ENCODE peak calls at places on chromosomes 6 and 20, in ten cellular contexts. W is mesendoderm, Y is stomach, V is astrocyte of the spinal cord, P is HFF-Myc, C is fibroblast of lung, M is transverse colon, O is lower leg skin, H is PC-9, S is right lobe of liver. J is an unnamed sample.

GRCh38 chr20:36008461-36009035 is 40.2 kb downstream of the CNBD2 start:
- DNase-seq in H (no peak), W (no peak), S (no peak), O (no peak), P (no peak), V (no peak), M (no peak), Y (no peak), C (no peak), J (no peak)

GRCh38 chr6:26520840-26521484 is 17.2 kb upstream of the HMGN4 start:
- DNase-seq in H (peak), S (peak), C (peak), O (peak), V (peak), W (peak), M (peak), P (no peak), Y (peak), J (peak)

GRCh38 chr6:168968228-168968627 is 285.4 kb downstream of the THBS2 start:
- DNase-seq in V (peak), O (peak), H (no peak), P (peak), Y (no peak), C (peak), W (peak), S (no peak), M (peak), J (peak)

GRCh38 chr20:40802886-40803285 is 113.8 kb upstream of the MAFB start:
- DNase-seq in M (no peak), V (no peak), O (no peak), C (no peak), H (no peak), Y (no peak), S (no peak), W (no peak), P (no peak), J (no peak)

GRCh38 chr6:146106532-146106931 is 77.7 kb downstream of the GRM1 start:
- DNase-seq in S (no peak), Y (no peak), O (no peak), V (no peak), W (no peak), P (no peak), M (no peak), C (no peak), H (no peak), J (no peak)

GRCh38 chr6:170308761-170309160 is 2.2 kb downstream of the FAM120B start:
- DNase-seq in Y (no peak), S (no peak), C (no peak), H (no peak), M (no peak), W (no peak), P (no peak), V (no peak), O (no peak), J (no peak)

GRCh38 chr6:83126807-83127206 is 59.3 kb downstream of the DOP1A start:
- DNase-seq in P (no peak), V (no peak), M (no peak), O (no peak), C (no peak), H (no peak), W (no peak), S (no peak), Y (no peak), J (no peak)

GRCh38 chr20:17809714-17810631 is 110.2 kb downstream of the BANF2 start:
- DNase-seq in Y (no peak), V (no peak), H (peak), C (peak), S (peak), W (peak), O (no peak), P (no peak), M (no peak), J (no peak)

GRCh38 chr6:90424580-90424979 is 127.9 kb upstream of the BACH2 start:
- DNase-seq in S (no peak), C (no peak), H (no peak), W (no peak), O (no peak), V (no peak), Y (no peak), P (no peak), M (no peak), J (no peak)

GRCh38 chr6:112040933-112041332 is 13.0 kb upstream of the CCN6 start:
- DNase-seq in M (no peak), C (no peak), O (no peak), Y (no peak), P (no peak), W (no peak), H (no peak), V (no peak), S (no peak), J (no peak)

GRCh38 chr6:160035693-160036330 is 66.9 kb downstream of the IGF2R start:
- DNase-seq in O (no peak), C (no peak), Y (no peak), V (no peak), W (no peak), P (no peak), H (no peak), M (no peak), S (no peak), J (no peak)

GRCh38 chr6:53058388-53058890 is 6.8 kb upstream of the FBXO9 start:
- DNase-seq in P (no peak), W (no peak), V (no peak), Y (no peak), M (no peak), H (no peak), O (no peak), C (no peak), S (no peak), J (no peak)
- H3K4me3 ChIP-seq in P (no peak), W (no peak), V (no peak), Y (peak), M (no peak), H (no peak), O (no peak), C (no peak), S (no peak), J (no peak)

GRCh38 chr6:27867941-27868705 is 44.1 kb downstream of the OR2B2 start:
- DNase-seq in P (no peak), V (peak), M (no peak), C (peak), Y (no peak), S (no peak), O (no peak), H (no peak), W (peak), J (no peak)

GRCh38 chr6:27872634-27873028 is 39.6 kb downstream of the OR2B2 start:
- DNase-seq in M (no peak), Y (no peak), P (no peak), V (no peak), W (no peak), S (no peak), C (no peak), O (no peak), H (no peak), J (no peak)

GRCh38 chr6:27871919-27872633 is 40.1 kb downstream of the OR2B2 start:
- DNase-seq in M (peak), H (peak), S (peak), C (peak), Y (peak), O (peak), V (peak), W (peak), P (peak), J (peak)

GRCh38 chr6:27870486-27870885 is 41.7 kb downstream of the OR2B2 start:
- DNase-seq in P (no peak), Y (no peak), S (no peak), M (no peak), H (no peak), C (no peak), O (no peak), W (no peak), V (no peak), J (no peak)

GRCh38 chr6:27873101-27874030 is 38.8 kb downstream of the OR2B2 start:
- DNase-seq in V (peak), O (peak), M (peak), S (no peak), Y (peak), W (peak), H (peak), P (peak), C (peak), J (no peak)
- H3K4me3 ChIP-seq in V (peak), O (peak), M (no peak), S (peak), Y (peak), W (peak), H (peak), P (peak), C (peak), J (peak)

DNA sequence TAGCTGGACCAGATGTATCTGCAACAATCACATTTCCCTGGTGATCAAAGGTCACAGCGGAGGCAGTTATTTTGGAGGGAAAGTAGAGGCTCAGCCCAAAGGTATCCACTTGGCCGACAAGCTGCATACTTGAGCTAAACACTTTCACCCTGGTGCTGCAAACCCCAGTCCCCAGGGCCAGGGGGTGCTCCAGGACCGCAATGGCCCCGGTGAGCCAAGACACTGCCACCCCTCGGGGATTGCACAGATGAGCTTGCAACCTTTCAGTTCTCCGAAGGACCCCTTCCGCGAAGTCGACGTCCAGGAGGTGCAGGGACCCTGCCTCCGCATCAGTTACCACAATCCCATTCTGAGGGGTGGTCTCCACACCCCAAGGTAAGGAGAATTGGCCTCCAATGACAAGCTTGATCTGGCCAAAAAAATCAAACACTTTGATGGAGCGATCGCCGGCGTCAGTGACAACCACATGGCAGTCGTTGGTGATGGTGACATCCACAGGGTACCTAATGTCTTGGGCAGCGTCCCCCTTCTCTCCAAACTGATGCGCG is 823 bp downstream of the NHLRC1 start:
- DNase-seq in S (peak), P (no peak), V (no peak), Y (no peak), H (no peak), M (no peak), C (no peak), W (peak), O (no peak), J (no peak)
- H3K4me3 ChIP-seq in S (peak), P (no peak), V (peak), Y (peak), H (no peak), M (no peak), C (no peak), W (no peak), O (no peak), J (peak)

GRCh38 chr6:114131943-114132342 is 161.0 kb upstream of the HDAC2 start:
- DNase-seq in S (no peak), O (no peak), C (no peak), M (no peak), Y (no peak), W (no peak), H (no peak), V (no peak), P (no peak), J (no peak)
- H3K4me3 ChIP-seq in S (no peak), O (no peak), C (no peak), M (no peak), Y (no peak), W (no peak), H (no peak), V (no peak), P (no peak), J (no peak)

DNA sequence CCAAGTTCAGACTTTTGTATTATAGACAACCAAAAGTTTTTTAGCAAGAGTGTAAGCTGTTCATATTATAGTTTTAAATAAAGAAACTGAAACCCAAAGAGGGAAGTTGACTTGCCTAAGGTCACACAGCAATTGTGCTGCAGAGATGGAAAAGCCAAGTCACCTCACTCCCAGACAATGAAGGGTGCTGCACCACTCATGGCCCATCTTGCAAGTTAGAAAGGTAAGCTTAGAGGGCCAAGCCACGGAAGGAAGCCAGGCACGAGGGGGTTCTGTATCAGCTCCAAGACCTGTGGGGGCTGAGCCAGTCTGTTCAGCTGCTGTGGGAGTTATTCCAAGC is 860 bp downstream of the DEFB124 start:
- DNase-seq in Y (no peak), W (no peak), H (no peak), M (no peak), O (no peak), V (no peak), P (no peak), S (no peak), C (no peak), J (no peak)
- H3K4me3 ChIP-seq in Y (no peak), W (no peak), H (no peak), M (no peak), O (no peak), V (no peak), P (no peak), S (no peak), C (no peak), J (no peak)

GRCh38 chr20:49616154-49617007 is 48.4 kb upstream of the PTGIS start:
- DNase-seq in S (no peak), C (no peak), W (no peak), H (no peak), O (no peak), Y (no peak), V (no peak), P (no peak), M (no peak), J (no peak)
- H3K4me3 ChIP-seq in S (no peak), C (no peak), W (no peak), H (no peak), O (no peak), Y (no peak), V (no peak), P (no peak), M (no peak), J (no peak)

GRCh38 chr6:38701551-38701950 is 1.4 kb downstream of the GLO1 start:
- DNase-seq in M (no peak), O (no peak), H (no peak), C (no peak), S (no peak), V (no peak), W (no peak), Y (no peak), P (no peak), J (no peak)
- H3K4me3 ChIP-seq in M (no peak), O (no peak), H (no peak), C (no peak), S (no peak), V (no peak), W (no peak), Y (peak), P (peak), J (peak)

DNA sequence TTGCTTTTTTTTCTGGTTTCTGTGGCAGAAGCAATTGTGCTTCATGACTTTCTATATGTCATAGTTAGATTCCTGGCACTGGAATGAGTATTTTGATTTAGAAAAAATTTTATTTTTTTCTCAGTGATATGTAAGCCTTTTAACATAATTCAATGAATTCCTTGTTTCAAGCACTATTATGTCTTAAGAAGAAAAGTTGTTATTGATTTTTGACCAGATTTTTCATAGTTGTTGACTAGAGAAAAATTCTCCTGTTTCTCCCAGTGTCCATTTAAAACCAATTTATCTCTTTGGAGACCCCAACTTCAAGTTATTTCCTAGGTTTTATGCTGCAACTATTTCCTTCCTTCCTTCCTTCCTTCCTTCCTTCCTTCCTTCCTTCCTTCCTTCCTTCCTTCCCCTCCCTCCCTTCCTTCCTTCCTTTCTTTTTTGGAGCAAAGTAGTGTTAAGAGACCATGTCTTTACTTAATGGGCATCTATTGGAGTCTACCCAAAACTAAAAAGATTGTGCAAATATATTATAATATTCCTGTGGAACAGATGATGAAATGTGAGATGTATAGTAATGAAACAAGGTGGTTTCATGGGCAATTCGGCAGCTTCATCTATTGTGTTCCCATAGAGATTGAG is 346.9 kb downstream of the RNF144B start:
- DNase-seq in P (no peak), H (no peak), M (no peak), V (no peak), W (no peak), S (no peak), O (no peak), C (no peak), Y (no peak), J (no peak)
- H3K4me3 ChIP-seq in P (no peak), H (no peak), M (no peak), V (no peak), W (no peak), S (no peak), O (no peak), C (no peak), Y (no peak), J (no peak)

J was measured in astrocyte of the cerebellum.